ENCODE peak calls at places on chromosome 7, in seven cellular contexts. O is GM04503, Q is pancreas, N is SHP77, S is hepatocyte, M is type B pancreatic cell, A is iPS DF 19.7. X is an unnamed sample.

GRCh38 chr7:2288986-2289611 is 25.1 kb downstream of the SNX8 start:
- DNase-seq in N (no peak), Q (no peak), S (no peak), A (no peak), O (no peak), M (no peak), X (no peak)

GRCh38 chr7:17907014-17907413 is 33.3 kb downstream of the SNX13 start:
- DNase-seq in N (no peak), Q (no peak), O (no peak), M (no peak), S (no peak), A (no peak), X (no peak)

GRCh38 chr7:140506788-140507464 is 27.6 kb upstream of the MKRN1 start:
- DNase-seq in M (no peak), S (peak; percentile 71), A (no peak), O (peak; percentile 22), N (peak; percentile 88), Q (peak; percentile 31), X (peak; percentile 40)

GRCh38 chr7:93014410-93014809 is 103.4 kb downstream of the SAMD9 start:
- DNase-seq in S (no peak), M (no peak), N (no peak), O (no peak), A (no peak), Q (no peak), X (no peak)

GRCh38 chr7:21504021-21504420 is 38.8 kb upstream of the DNAH11 start:
- DNase-seq in M (no peak), Q (no peak), S (peak; percentile 23), N (no peak), O (no peak), A (no peak), X (no peak)

GRCh38 chr7:101200504-101200861 is 353 bp downstream of the MOGAT3 start:
- DNase-seq in Q (no peak), M (no peak), N (no peak), S (peak; percentile 8), O (no peak), A (no peak), X (no peak)

GRCh38 chr7:52712938-52713337 is 322.5 kb upstream of the POM121L12 start:
- DNase-seq in S (no peak), A (no peak), Q (no peak), M (no peak), N (no peak), O (no peak), X (no peak)

GRCh38 chr7:101066141-101066857 is 19.0 kb upstream of the TRIM56 start:
- DNase-seq in A (no peak), Q (no peak), S (no peak), N (no peak), M (no peak), O (no peak), X (no peak)

GRCh38 chr7:108196004-108196403 is 65.8 kb upstream of the LAMB4 start:
- DNase-seq in Q (no peak), N (no peak), O (no peak), S (no peak), M (no peak), A (no peak), X (no peak)

GRCh38 chr7:46681865-46682503 is 760.9 kb upstream of the IGFBP3 start:
- DNase-seq in N (no peak), O (no peak), M (no peak), S (no peak), A (no peak), Q (no peak), X (no peak)

GRCh38 chr7:69635572-69636190 is 37.4 kb downstream of the AUTS2 start:
- DNase-seq in Q (no peak), O (no peak), N (no peak), M (no peak), A (no peak), S (no peak), X (no peak)

GRCh38 chr7:20778063-20778721 is 8.5 kb downstream of the SP8 start:
- DNase-seq in M (peak; percentile 85), Q (peak; percentile 57), A (no peak), S (peak; percentile 84), N (peak; percentile 57), O (no peak), X (no peak)

GRCh38 chr7:146937836-146938235 is 821.2 kb downstream of the CNTNAP2 start:
- DNase-seq in M (no peak), S (no peak), Q (no peak), N (no peak), A (no peak), O (no peak), X (no peak)

GRCh38 chr7:92177362-92177761 is 1.6 kb downstream of the LRRD1 start:
- DNase-seq in Q (no peak), O (no peak), M (no peak), S (peak; percentile 68), N (no peak), A (no peak), X (no peak)

GRCh38 chr7:93310346-93310745 is 78.2 kb downstream of the VPS50 start:
- DNase-seq in O (no peak), S (no peak), N (no peak), A (no peak), Q (no peak), M (no peak), X (no peak)

GRCh38 chr7:55360486-55360885 is 4.7 kb upstream of the LANCL2 start:
- DNase-seq in M (no peak), S (no peak), Q (no peak), N (no peak), A (no peak), O (no peak), X (no peak)

GRCh38 chr7:46414946-46415345 is 493.9 kb upstream of the IGFBP3 start:
- DNase-seq in A (no peak), Q (no peak), M (no peak), N (no peak), S (no peak), O (no peak), X (no peak)

GRCh38 chr7:53191296-53191695 is 155.9 kb downstream of the POM121L12 start:
- DNase-seq in O (no peak), N (no peak), A (no peak), S (no peak), M (no peak), Q (no peak), X (no peak)

GRCh38 chr7:76182225-76182965 is 19.3 kb upstream of the SRRM3 start:
- DNase-seq in N (no peak), Q (no peak), O (no peak), S (no peak), A (no peak), M (no peak), X (no peak)

GRCh38 chr7:9240016-9240415 is 806.6 kb downstream of the NXPH1 start:
- DNase-seq in Q (no peak), N (no peak), M (no peak), O (no peak), A (no peak), S (no peak), X (no peak)

X was measured in GM04504.